ENCODE peak calls at places on chromosomes 7 and 10, in four cellular contexts. W is suprapubic skin, Q is cardiac muscle cell, L is RPMI7951. M is an unnamed sample.

GRCh38 chr10:91596821-91597396 is 36.0 kb downstream of the PPP1R3C start:
- DNase-seq in W (no peak), Q (no peak), L (peak), M (no peak)

GRCh38 chr7:94452257-94452656 is 57.4 kb upstream of the CASD1 start:
- DNase-seq in W (no peak), Q (peak), L (no peak), M (peak)

GRCh38 chr7:4817178-4817905 is 41.9 kb downstream of the AP5Z1 start:
- DNase-seq in W (no peak), Q (no peak), L (no peak), M (no peak)

GRCh38 chr7:130008941-130009847 is 42.0 kb downstream of the ZC3HC1 start:
- DNase-seq in W (peak), Q (no peak), L (peak), M (peak)

GRCh38 chr10:91614254-91614624 is 18.6 kb downstream of the PPP1R3C start:
- DNase-seq in W (no peak), Q (no peak), L (peak), M (no peak)

GRCh38 chr10:43209064-43209455 is 57.8 kb downstream of the RASGEF1A start:
- DNase-seq in W (peak), Q (no peak), L (no peak), M (no peak)

GRCh38 chr10:27614776-27615175 is 110.7 kb downstream of the RAB18 start:
- DNase-seq in W (no peak), Q (no peak), L (no peak), M (no peak)

GRCh38 chr10:28841625-28842024 is 164.3 kb downstream of the BAMBI start:
- DNase-seq in W (no peak), Q (no peak), L (peak), M (no peak)

GRCh38 chr7:30920584-30921539 is 9.2 kb downstream of the AQP1 start:
- DNase-seq in W (peak), Q (peak), L (peak), M (peak)

GRCh38 chr7:117872565-117873055 is 631 bp downstream of the CTTNBP2 start:
- DNase-seq in W (no peak), Q (peak), L (peak), M (peak)

GRCh38 chr10:21173433-21173963 is 276.4 kb upstream of the NEBL start:
- DNase-seq in W (no peak), Q (peak), L (no peak), M (peak)

GRCh38 chr10:16559236-16559773 is 37.6 kb upstream of the C1QL3 start:
- DNase-seq in W (no peak), Q (no peak), L (no peak), M (no peak)

GRCh38 chr10:86785021-86785420 is 28.6 kb downstream of the BMPR1A start:
- DNase-seq in W (no peak), Q (no peak), L (no peak), M (no peak)

GRCh38 chr7:130149575-130150139 is 55.5 kb downstream of the TMEM209 start:
- DNase-seq in W (no peak), Q (no peak), L (no peak), M (no peak)

GRCh38 chr7:26620352-26620751 is 244.0 kb downstream of the SKAP2 start:
- DNase-seq in W (no peak), Q (no peak), L (peak), M (peak)

GRCh38 chr10:14975672-14976273 is 16.6 kb downstream of the MEIG1 start:
- DNase-seq in W (no peak), Q (no peak), L (peak), M (no peak)

GRCh38 chr7:118731854-118732253 is 507.4 kb downstream of the ANKRD7 start:
- DNase-seq in W (no peak), Q (no peak), L (no peak), M (no peak)

GRCh38 chr7:35792472-35793224 is 8.2 kb upstream of the SEPTIN7 start:
- DNase-seq in W (no peak), Q (no peak), L (peak), M (no peak)

GRCh38 chr10:75042292-75042974 is 69.0 kb upstream of the SAMD8 start:
- DNase-seq in W (no peak), Q (peak), L (peak), M (no peak)

GRCh38 chr7:156218544-156219306 is 406.5 kb upstream of the SHH start:
- DNase-seq in W (no peak), Q (no peak), L (no peak), M (no peak)

GRCh38 chr10:119807960-119808697 is 64.5 kb downstream of the MCMBP start:
- DNase-seq in W (no peak), Q (no peak), L (peak), M (no peak)

GRCh38 chr10:100333106-100333505 is 3.1 kb upstream of the PKD2L1 start:
- DNase-seq in W (no peak), Q (no peak), L (no peak), M (no peak)

GRCh38 chr7:95545007-95545615 is 51.2 kb downstream of the PDK4 start:
- DNase-seq in W (no peak), Q (peak), L (peak), M (peak)

GRCh38 chr10:71074176-71074755 is 138.1 kb upstream of the UNC5B start:
- DNase-seq in W (no peak), Q (no peak), L (peak), M (no peak)

GRCh38 chr10:85849315-85849714 is 517.3 kb downstream of the GRID1 start:
- DNase-seq in W (peak), Q (no peak), L (no peak), M (no peak)

GRCh38 chr7:80154656-80155325 is 20.2 kb downstream of the GNAI1 start:
- DNase-seq in W (no peak), Q (no peak), L (no peak), M (no peak)

GRCh38 chr7:1397491-1398327 is 61.6 kb downstream of the MICALL2 start:
- DNase-seq in W (no peak), Q (no peak), L (peak), M (no peak)

GRCh38 chr7:134134004-134134403 is 6.9 kb downstream of the LRGUK start:
- DNase-seq in W (no peak), Q (no peak), L (no peak), M (no peak)

GRCh38 chr7:30988346-30989005 is 24.7 kb downstream of the GHRHR start:
- DNase-seq in W (no peak), Q (no peak), L (peak), M (peak)

GRCh38 chr7:79272066-79272669 is 181.3 kb downstream of the MAGI2 start:
- DNase-seq in W (no peak), Q (peak), L (peak), M (peak)

GRCh38 chr10:132071667-132072066 is 5.9 kb downstream of the JAKMIP3 start:
- DNase-seq in W (no peak), Q (no peak), L (no peak), M (no peak)

GRCh38 chr10:93894516-93895378 is 969 bp downstream of the SLC35G1 start:
- DNase-seq in W (no peak), Q (no peak), L (peak), M (no peak)

GRCh38 chr7:50730459-50731400 is 52.0 kb downstream of the GRB10 start:
- DNase-seq in W (peak), Q (no peak), L (peak), M (no peak)

GRCh38 chr10:12705943-12706342 is 295.6 kb downstream of the CCDC3 start:
- DNase-seq in W (no peak), Q (no peak), L (no peak), M (no peak)

M was measured in hepatocyte.